ENCODE peak calls at places on chromosomes 12 and 14, in nine cellular contexts. One of them, this sample, is unnamed. For H3K9me3, the result is how much of the 10 kb centered on the place peaks cover.

GRCh38 chr12:124938606-124939427 is 24.4 kb upstream of the UBC start:
- DNase-seq in left ventricle myocardium inferior: peak
- DNase-seq in naive thymus-derived CD4-positive, alpha-beta T cell: no peak
- DNase-seq in PC-3: peak
- DNase-seq in heart left ventricle: peak
- DNase-seq in psoas muscle: peak
- DNase-seq in upper lobe of right lung: peak
- DNase-seq in H1: no peak
- DNase-seq in PC-9: peak
- DNase-seq in this sample: no peak

GRCh38 chr14:54395716-54396115 is 1.1 kb upstream of the CDKN3 start:
- DNase-seq in left ventricle myocardium inferior: no peak
- DNase-seq in naive thymus-derived CD4-positive, alpha-beta T cell: no peak
- DNase-seq in PC-3: no peak
- DNase-seq in heart left ventricle: no peak
- DNase-seq in psoas muscle: no peak
- DNase-seq in upper lobe of right lung: no peak
- DNase-seq in H1: no peak
- DNase-seq in PC-9: no peak
- DNase-seq in this sample: no peak

GRCh38 chr12:49039421-49040363 is 20.9 kb downstream of the KMT2D start:
- DNase-seq in left ventricle myocardium inferior: no peak
- DNase-seq in naive thymus-derived CD4-positive, alpha-beta T cell: no peak
- DNase-seq in PC-3: no peak
- DNase-seq in heart left ventricle: no peak
- DNase-seq in psoas muscle: no peak
- DNase-seq in upper lobe of right lung: peak
- DNase-seq in H1: no peak
- DNase-seq in PC-9: no peak
- DNase-seq in this sample: no peak

GRCh38 chr12:50006754-50007442 is 18.4 kb downstream of the RACGAP1 start:
- DNase-seq in left ventricle myocardium inferior: no peak
- DNase-seq in naive thymus-derived CD4-positive, alpha-beta T cell: no peak
- DNase-seq in PC-3: peak
- DNase-seq in heart left ventricle: no peak
- DNase-seq in psoas muscle: no peak
- DNase-seq in upper lobe of right lung: no peak
- DNase-seq in H1: no peak
- DNase-seq in PC-9: no peak
- DNase-seq in this sample: no peak

GRCh38 chr12:16385779-16386646 is 38.6 kb downstream of the MGST1 start:
- DNase-seq in left ventricle myocardium inferior: no peak
- DNase-seq in naive thymus-derived CD4-positive, alpha-beta T cell: no peak
- DNase-seq in PC-3: peak
- DNase-seq in heart left ventricle: peak
- DNase-seq in psoas muscle: no peak
- DNase-seq in upper lobe of right lung: no peak
- DNase-seq in H1: no peak
- DNase-seq in PC-9: no peak
- DNase-seq in this sample: no peak

GRCh38 chr14:90299408-90299807 is 32.3 kb downstream of the NRDE2 start:
- DNase-seq in left ventricle myocardium inferior: peak
- DNase-seq in naive thymus-derived CD4-positive, alpha-beta T cell: no peak
- DNase-seq in PC-3: no peak
- DNase-seq in heart left ventricle: peak
- DNase-seq in psoas muscle: peak
- DNase-seq in upper lobe of right lung: no peak
- DNase-seq in H1: no peak
- DNase-seq in PC-9: no peak
- DNase-seq in this sample: no peak

GRCh38 chr12:65331456-65331855 is 53.0 kb downstream of the MSRB3 start:
- DNase-seq in left ventricle myocardium inferior: no peak
- DNase-seq in naive thymus-derived CD4-positive, alpha-beta T cell: no peak
- DNase-seq in PC-3: no peak
- DNase-seq in heart left ventricle: no peak
- DNase-seq in psoas muscle: no peak
- DNase-seq in upper lobe of right lung: no peak
- DNase-seq in H1: no peak
- DNase-seq in PC-9: no peak
- DNase-seq in this sample: no peak

GRCh38 chr12:27814851-27815591 is 35.0 kb upstream of the MANSC4 start:
- DNase-seq in left ventricle myocardium inferior: no peak
- DNase-seq in naive thymus-derived CD4-positive, alpha-beta T cell: no peak
- DNase-seq in PC-3: no peak
- DNase-seq in heart left ventricle: no peak
- DNase-seq in psoas muscle: no peak
- DNase-seq in upper lobe of right lung: no peak
- DNase-seq in H1: no peak
- DNase-seq in PC-9: no peak
- DNase-seq in this sample: no peak

GRCh38 chr12:122203301-122203967 is at the start of gene B3GNT4:
- DNase-seq in left ventricle myocardium inferior: peak
- DNase-seq in naive thymus-derived CD4-positive, alpha-beta T cell: peak
- DNase-seq in PC-3: peak
- DNase-seq in heart left ventricle: no peak
- DNase-seq in psoas muscle: peak
- DNase-seq in upper lobe of right lung: peak
- DNase-seq in H1: no peak
- DNase-seq in PC-9: peak
- DNase-seq in this sample: peak

GRCh38 chr12:80598004-80598606 is 109.3 kb upstream of the MYF6 start:
- DNase-seq in left ventricle myocardium inferior: no peak
- DNase-seq in naive thymus-derived CD4-positive, alpha-beta T cell: no peak
- DNase-seq in PC-3: peak
- DNase-seq in heart left ventricle: no peak
- DNase-seq in psoas muscle: no peak
- DNase-seq in upper lobe of right lung: no peak
- DNase-seq in H1: no peak
- DNase-seq in PC-9: no peak
- DNase-seq in this sample: no peak

GRCh38 chr12:122980192-122981035 is at the start of gene ARL6IP4:
- DNase-seq in left ventricle myocardium inferior: peak
- DNase-seq in naive thymus-derived CD4-positive, alpha-beta T cell: peak
- DNase-seq in PC-3: peak
- DNase-seq in heart left ventricle: peak
- DNase-seq in psoas muscle: peak
- DNase-seq in upper lobe of right lung: peak
- DNase-seq in H1: no peak
- DNase-seq in PC-9: peak
- DNase-seq in this sample: peak

GRCh38 chr14:77087631-77088030 is 10.4 kb upstream of the CIPC start:
- DNase-seq in left ventricle myocardium inferior: no peak
- DNase-seq in naive thymus-derived CD4-positive, alpha-beta T cell: no peak
- DNase-seq in PC-3: no peak
- DNase-seq in heart left ventricle: no peak
- DNase-seq in psoas muscle: no peak
- DNase-seq in upper lobe of right lung: no peak
- DNase-seq in H1: no peak
- DNase-seq in PC-9: no peak
- DNase-seq in this sample: no peak

GRCh38 chr14:94673071-94673470 is 60.9 kb downstream of the SERPINA3 start:
- DNase-seq in left ventricle myocardium inferior: no peak
- DNase-seq in naive thymus-derived CD4-positive, alpha-beta T cell: no peak
- DNase-seq in PC-3: no peak
- DNase-seq in heart left ventricle: no peak
- DNase-seq in psoas muscle: no peak
- DNase-seq in upper lobe of right lung: peak
- DNase-seq in H1: no peak
- DNase-seq in PC-9: no peak
- DNase-seq in this sample: no peak

GRCh38 chr12:44509471-44509870 is 366.6 kb downstream of the NELL2 start:
- DNase-seq in left ventricle myocardium inferior: no peak
- DNase-seq in naive thymus-derived CD4-positive, alpha-beta T cell: no peak
- DNase-seq in PC-3: no peak
- DNase-seq in heart left ventricle: no peak
- DNase-seq in psoas muscle: no peak
- DNase-seq in upper lobe of right lung: no peak
- DNase-seq in H1: no peak
- DNase-seq in PC-9: no peak
- DNase-seq in this sample: no peak

GRCh38 chr12:45415393-45415817 is 199.5 kb downstream of the ANO6 start:
- DNase-seq in left ventricle myocardium inferior: peak
- DNase-seq in naive thymus-derived CD4-positive, alpha-beta T cell: no peak
- DNase-seq in PC-3: peak
- DNase-seq in heart left ventricle: peak
- DNase-seq in psoas muscle: peak
- DNase-seq in upper lobe of right lung: no peak
- DNase-seq in H1: no peak
- DNase-seq in PC-9: peak
- DNase-seq in this sample: no peak

GRCh38 chr14:104157303-104157928 is 19.0 kb downstream of the KIF26A start:
- DNase-seq in left ventricle myocardium inferior: no peak
- DNase-seq in naive thymus-derived CD4-positive, alpha-beta T cell: no peak
- DNase-seq in PC-3: no peak
- DNase-seq in heart left ventricle: no peak
- DNase-seq in psoas muscle: no peak
- DNase-seq in upper lobe of right lung: no peak
- DNase-seq in H1: no peak
- DNase-seq in PC-9: no peak
- DNase-seq in this sample: no peak
- H3K9me3 ChIP-seq in left ventricle myocardium inferior: under half
- H3K9me3 ChIP-seq in naive thymus-derived CD4-positive, alpha-beta T cell: under half
- H3K9me3 ChIP-seq in PC-3: under half
- H3K9me3 ChIP-seq in heart left ventricle: under half
- H3K9me3 ChIP-seq in psoas muscle: under half
- H3K9me3 ChIP-seq in upper lobe of right lung: under half
- H3K9me3 ChIP-seq in H1: under half
- H3K9me3 ChIP-seq in PC-9: under half
- H3K9me3 ChIP-seq in this sample: under half

GRCh38 chr14:75591331-75591946 is 13.0 kb downstream of the FLVCR2 start:
- DNase-seq in left ventricle myocardium inferior: no peak
- DNase-seq in naive thymus-derived CD4-positive, alpha-beta T cell: no peak
- DNase-seq in PC-3: no peak
- DNase-seq in heart left ventricle: no peak
- DNase-seq in psoas muscle: no peak
- DNase-seq in upper lobe of right lung: no peak
- DNase-seq in H1: no peak
- DNase-seq in PC-9: no peak
- DNase-seq in this sample: no peak
- H3K9me3 ChIP-seq in left ventricle myocardium inferior: under half
- H3K9me3 ChIP-seq in naive thymus-derived CD4-positive, alpha-beta T cell: under half
- H3K9me3 ChIP-seq in PC-3: under half
- H3K9me3 ChIP-seq in heart left ventricle: under half
- H3K9me3 ChIP-seq in psoas muscle: under half
- H3K9me3 ChIP-seq in upper lobe of right lung: under half
- H3K9me3 ChIP-seq in H1: under half
- H3K9me3 ChIP-seq in PC-9: under half
- H3K9me3 ChIP-seq in this sample: under half

DNA sequence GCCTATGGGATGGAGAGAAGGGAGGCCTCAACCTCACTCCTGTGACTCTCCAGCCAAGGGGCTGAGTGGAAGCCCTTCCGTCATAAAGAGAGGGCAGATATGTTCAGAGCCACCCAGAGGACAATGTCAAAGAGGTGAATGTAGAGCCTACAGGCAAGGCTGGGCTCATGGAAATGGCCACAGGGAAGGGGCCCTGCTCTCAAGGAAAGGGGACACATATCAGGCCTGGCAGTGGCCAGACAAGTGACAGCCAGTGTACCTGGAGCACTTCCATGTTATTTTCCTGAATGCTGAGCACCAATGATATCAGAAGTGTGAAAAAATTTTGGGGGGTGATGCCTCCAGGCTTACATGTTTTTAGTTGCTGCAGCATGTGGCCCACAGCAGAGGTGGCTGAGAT is 36.6 kb upstream of the DDX11 start:
- DNase-seq in left ventricle myocardium inferior: no peak
- DNase-seq in naive thymus-derived CD4-positive, alpha-beta T cell: no peak
- DNase-seq in PC-3: no peak
- DNase-seq in heart left ventricle: no peak
- DNase-seq in psoas muscle: no peak
- DNase-seq in upper lobe of right lung: no peak
- DNase-seq in H1: no peak
- DNase-seq in PC-9: no peak
- DNase-seq in this sample: no peak
- H3K9me3 ChIP-seq in left ventricle myocardium inferior: under half
- H3K9me3 ChIP-seq in naive thymus-derived CD4-positive, alpha-beta T cell: under half
- H3K9me3 ChIP-seq in PC-3: under half
- H3K9me3 ChIP-seq in heart left ventricle: under half
- H3K9me3 ChIP-seq in psoas muscle: under half
- H3K9me3 ChIP-seq in upper lobe of right lung: under half
- H3K9me3 ChIP-seq in H1: under half
- H3K9me3 ChIP-seq in PC-9: under half
- H3K9me3 ChIP-seq in this sample: under half

GRCh38 chr14:67926821-67927220 is 107.2 kb downstream of the RAD51B start:
- DNase-seq in left ventricle myocardium inferior: no peak
- DNase-seq in naive thymus-derived CD4-positive, alpha-beta T cell: no peak
- DNase-seq in PC-3: peak
- DNase-seq in heart left ventricle: no peak
- DNase-seq in psoas muscle: no peak
- DNase-seq in upper lobe of right lung: no peak
- DNase-seq in H1: no peak
- DNase-seq in PC-9: no peak
- DNase-seq in this sample: no peak
- H3K9me3 ChIP-seq in left ventricle myocardium inferior: half or more
- H3K9me3 ChIP-seq in naive thymus-derived CD4-positive, alpha-beta T cell: under half
- H3K9me3 ChIP-seq in PC-3: under half
- H3K9me3 ChIP-seq in heart left ventricle: under half
- H3K9me3 ChIP-seq in psoas muscle: under half
- H3K9me3 ChIP-seq in upper lobe of right lung: under half
- H3K9me3 ChIP-seq in H1: under half
- H3K9me3 ChIP-seq in PC-9: under half
- H3K9me3 ChIP-seq in this sample: under half

DNA sequence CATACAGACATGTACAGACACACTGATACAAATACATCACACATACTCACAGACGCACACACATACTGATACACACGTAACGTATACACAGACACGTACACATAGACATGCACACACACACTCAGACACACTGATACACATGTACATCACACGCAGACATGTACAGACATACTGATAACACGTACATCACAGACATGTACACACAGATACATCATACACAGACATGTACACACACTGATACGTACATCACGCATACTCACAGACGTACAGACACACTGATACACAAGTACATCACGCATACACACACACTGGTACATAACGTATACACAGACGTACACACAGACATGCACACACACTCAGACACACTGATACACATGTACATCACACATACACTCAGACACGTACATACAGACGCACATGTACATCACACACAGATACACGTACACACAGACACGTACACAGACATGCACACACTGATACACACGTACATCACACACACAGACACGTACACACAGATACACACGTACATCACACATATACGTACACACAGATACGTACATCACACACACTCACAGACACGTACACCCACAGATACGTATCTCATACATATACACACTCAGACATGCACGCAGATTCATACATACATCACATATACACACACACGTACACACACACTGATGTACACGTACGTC is 5.1 kb downstream of the ZNF605 start:
- DNase-seq in left ventricle myocardium inferior: no peak
- DNase-seq in naive thymus-derived CD4-positive, alpha-beta T cell: no peak
- DNase-seq in PC-3: no peak
- DNase-seq in heart left ventricle: no peak
- DNase-seq in psoas muscle: no peak
- DNase-seq in upper lobe of right lung: no peak
- DNase-seq in H1: no peak
- DNase-seq in PC-9: no peak
- DNase-seq in this sample: no peak
- H3K9me3 ChIP-seq in left ventricle myocardium inferior: half or more
- H3K9me3 ChIP-seq in naive thymus-derived CD4-positive, alpha-beta T cell: under half
- H3K9me3 ChIP-seq in PC-3: under half
- H3K9me3 ChIP-seq in heart left ventricle: half or more
- H3K9me3 ChIP-seq in psoas muscle: half or more
- H3K9me3 ChIP-seq in upper lobe of right lung: under half
- H3K9me3 ChIP-seq in H1: half or more
- H3K9me3 ChIP-seq in PC-9: under half
- H3K9me3 ChIP-seq in this sample: under half

GRCh38 chr12:128983371-128983770 is 130.1 kb downstream of the GLT1D1 start:
- DNase-seq in left ventricle myocardium inferior: no peak
- DNase-seq in naive thymus-derived CD4-positive, alpha-beta T cell: no peak
- DNase-seq in PC-3: no peak
- DNase-seq in heart left ventricle: no peak
- DNase-seq in psoas muscle: no peak
- DNase-seq in upper lobe of right lung: no peak
- DNase-seq in H1: no peak
- DNase-seq in PC-9: no peak
- DNase-seq in this sample: no peak
- H3K9me3 ChIP-seq in left ventricle myocardium inferior: under half
- H3K9me3 ChIP-seq in naive thymus-derived CD4-positive, alpha-beta T cell: under half
- H3K9me3 ChIP-seq in PC-3: under half
- H3K9me3 ChIP-seq in heart left ventricle: under half
- H3K9me3 ChIP-seq in psoas muscle: under half
- H3K9me3 ChIP-seq in upper lobe of right lung: under half
- H3K9me3 ChIP-seq in H1: under half
- H3K9me3 ChIP-seq in PC-9: under half
- H3K9me3 ChIP-seq in this sample: under half

This sample was measured in T-helper 17 cell.